ENCODE peak calls at places on chromosomes 5 and 9, in seven cellular contexts. Z is cardiac fibroblast; B is left cardiac atrium; J is fibroblast of the aortic adventitia; O is fibroblast of pulmonary artery; F is activated effector memory CD4-positive, alpha-beta T cell treated with Interleukin-2 at 50 U/mL for 16 hours; N is choroid plexus epithelial cell. D is an unnamed sample.
A peak's percentile ranks its signal among the peaks of the same experiment; 100 is the strongest.

GRCh38 chr9:36802171-36802920 is 229.7 kb downstream of the MELK start:
- DNase-seq in Z (peak; percentile 53), B (no peak), J (peak; percentile 20), O (peak; percentile 27), F (no peak), N (peak; percentile 65), D (peak; percentile 73)

GRCh38 chr9:136326777-136327312 is 494 bp upstream of the GPSM1 start:
- DNase-seq in Z (no peak), B (no peak), J (no peak), O (no peak), F (no peak), N (peak; percentile 39), D (peak; percentile 33)

GRCh38 chr9:128683340-128684064 is 5.5 kb upstream of the SET start:
- DNase-seq in Z (peak; percentile 64), B (peak; percentile 68), J (peak; percentile 56), O (peak; percentile 82), F (no peak), N (peak; percentile 86), D (peak; percentile 64)

GRCh38 chr5:100890514-100891008 is 12.5 kb downstream of the ST8SIA4 start:
- DNase-seq in Z (peak; percentile 77), B (no peak), J (no peak), O (peak; percentile 31), F (no peak), N (peak; percentile 58), D (peak; percentile 30)

GRCh38 chr5:136001531-136001930 is 27.3 kb upstream of the TGFBI start:
- DNase-seq in Z (no peak), B (no peak), J (peak; percentile 93), O (peak; percentile 75), F (no peak), N (peak; percentile 86), D (no peak)

GRCh38 chr5:133400831-133401351 is 211.4 kb downstream of the FSTL4 start:
- DNase-seq in Z (no peak), B (no peak), J (no peak), O (no peak), F (no peak), N (no peak), D (no peak)

GRCh38 chr5:33936004-33936380 is 194 bp upstream of the RXFP3 start:
- DNase-seq in Z (peak; percentile 69), B (peak; percentile 73), J (peak; percentile 61), O (peak; percentile 66), F (peak; percentile 7), N (peak; percentile 72), D (peak; percentile 89)

GRCh38 chr9:110141118-110141797 is 66.7 kb downstream of the C9orf152 start:
- DNase-seq in Z (peak; percentile 97), B (peak; percentile 71), J (peak; percentile 99), O (peak; percentile 95), F (no peak), N (peak; percentile 96), D (peak; percentile 88)

GRCh38 chr5:45385321-45386058 is 310.7 kb downstream of the HCN1 start:
- DNase-seq in Z (peak; percentile 53), B (no peak), J (peak; percentile 0), O (peak; percentile 71), F (no peak), N (peak; percentile 85), D (peak; percentile 67)

GRCh38 chr9:101354765-101355708 is 29.8 kb downstream of the BAAT start:
- DNase-seq in Z (no peak), B (no peak), J (no peak), O (no peak), F (no peak), N (no peak), D (no peak)

GRCh38 chr5:180718810-180719453 is 20.9 kb downstream of the OR2Y1 start:
- DNase-seq in Z (peak; percentile 57), B (no peak), J (peak; percentile 49), O (peak; percentile 52), F (no peak), N (peak; percentile 62), D (peak; percentile 45)

GRCh38 chr5:73818357-73818756 is 192.4 kb downstream of the ARHGEF28 start:
- DNase-seq in Z (peak; percentile 91), B (no peak), J (peak; percentile 90), O (peak; percentile 67), F (no peak), N (peak; percentile 84), D (peak; percentile 70)

GRCh38 chr5:133425183-133425582 is 187.2 kb downstream of the FSTL4 start:
- DNase-seq in Z (no peak), B (no peak), J (no peak), O (no peak), F (no peak), N (no peak), D (no peak)

GRCh38 chr5:152499816-152500575 is 94.9 kb upstream of the NMUR2 start:
- DNase-seq in Z (no peak), B (no peak), J (no peak), O (no peak), F (no peak), N (no peak), D (no peak)

GRCh38 chr5:178551059-178551458 is 39.1 kb downstream of the COL23A1 start:
- DNase-seq in Z (peak; percentile 40), B (no peak), J (peak; percentile 17), O (peak; percentile 39), F (no peak), N (peak; percentile 62), D (peak; percentile 21)

GRCh38 chr5:10031817-10032216 is 217.9 kb downstream of the ATPSCKMT start:
- DNase-seq in Z (no peak), B (no peak), J (no peak), O (no peak), F (no peak), N (no peak), D (no peak)

GRCh38 chr5:66645039-66645438 is 48.8 kb downstream of the MAST4 start:
- DNase-seq in Z (no peak), B (no peak), J (no peak), O (no peak), F (no peak), N (no peak), D (no peak)

GRCh38 chr5:171736976-171737848 is 48.4 kb upstream of the SMIM23 start:
- DNase-seq in Z (no peak), B (peak; percentile 64), J (peak; percentile 91), O (no peak), F (no peak), N (peak; percentile 14), D (peak; percentile 54)

GRCh38 chr5:145245354-145245753 is 589.8 kb downstream of the PRELID2 start:
- DNase-seq in Z (peak; percentile 82), B (no peak), J (peak; percentile 79), O (peak; percentile 54), F (no peak), N (peak; percentile 62), D (peak; percentile 11)

GRCh38 chr5:90518666-90519065 is 10.7 kb downstream of the LYSMD3 start:
- DNase-seq in Z (peak; percentile 31), B (no peak), J (peak; percentile 8), O (peak; percentile 18), F (no peak), N (peak; percentile 79), D (peak; percentile 31)

GRCh38 chr5:158172005-158172404 is 313.1 kb upstream of the CLINT1 start:
- DNase-seq in Z (no peak), B (no peak), J (no peak), O (no peak), F (no peak), N (no peak), D (no peak)

GRCh38 chr9:136978073-136978864 is 965 bp downstream of the PTGDS start:
- DNase-seq in Z (peak; percentile 52), B (peak; percentile 86), J (peak; percentile 32), O (peak; percentile 61), F (peak; percentile 56), N (peak; percentile 92), D (peak; percentile 64)

D was measured in astrocyte of the hippocampus.